ENCODE peak calls at places on chromosomes 1 and 21, in ten cellular contexts. O, E, F, U, H, J, T, B, G and C are unnamed samples.

GRCh38 chr1:21904725-21905520 is 32.2 kb downstream of the HSPG2 start:
- DNase-seq in B (no peak), H (peak), U (no peak), F (peak), G (no peak), J (peak), T (no peak), O (peak), E (no peak), C (no peak)

GRCh38 chr1:74362691-74363090 is 127.5 kb downstream of the TNNI3K start:
- DNase-seq in E (no peak), O (no peak), T (no peak), B (no peak), J (no peak), G (no peak), F (no peak), U (no peak), H (no peak), C (no peak)

GRCh38 chr1:228072658-228073043 is 9.9 kb upstream of the ARF1 start:
- DNase-seq in U (no peak), F (no peak), H (no peak), T (no peak), E (no peak), J (no peak), B (no peak), G (no peak), O (no peak), C (no peak)

GRCh38 chr1:203147376-203147775 is 19.9 kb downstream of the ADORA1 start:
- DNase-seq in G (no peak), B (no peak), U (no peak), H (no peak), E (no peak), T (no peak), F (peak), O (no peak), J (no peak), C (no peak)

GRCh38 chr21:35581640-35582039 is 478.7 kb downstream of the SETD4 start:
- DNase-seq in G (no peak), E (no peak), H (no peak), O (no peak), J (no peak), F (no peak), T (no peak), B (no peak), U (no peak), C (no peak)

GRCh38 chr21:15437873-15438272 is 291.9 kb upstream of the USP25 start:
- DNase-seq in O (peak), F (no peak), U (no peak), E (no peak), H (peak), J (peak), T (no peak), G (no peak), B (no peak), C (no peak)

GRCh38 chr1:57492846-57493245 is 69.0 kb upstream of the DAB1 start:
- DNase-seq in T (no peak), O (no peak), U (no peak), G (no peak), B (no peak), E (no peak), J (no peak), H (no peak), F (no peak), C (no peak)

GRCh38 chr1:185939142-185939541 is 205.0 kb downstream of the HMCN1 start:
- DNase-seq in B (no peak), F (no peak), J (no peak), G (no peak), U (no peak), E (no peak), O (no peak), T (no peak), H (peak), C (no peak)

GRCh38 chr1:8412183-8412831 is 94.4 kb downstream of the SLC45A1 start:
- DNase-seq in E (no peak), F (no peak), H (peak), U (no peak), G (no peak), J (peak), O (no peak), B (no peak), T (no peak), C (no peak)

GRCh38 chr1:246971322-246971721 is 36.5 kb downstream of the ZNF695 start:
- DNase-seq in H (peak), J (peak), G (peak), F (no peak), B (peak), E (no peak), U (peak), T (peak), O (peak), C (peak)

GRCh38 chr1:178862864-178863263 is 8.0 kb downstream of the ANGPTL1 start:
- DNase-seq in U (no peak), J (no peak), E (no peak), H (no peak), G (no peak), O (no peak), F (no peak), T (no peak), B (no peak), C (no peak)

GRCh38 chr1:212532469-212533235 is 75.9 kb upstream of the ATF3 start:
- DNase-seq in T (no peak), G (no peak), H (no peak), O (no peak), F (no peak), U (no peak), J (no peak), E (no peak), B (no peak), C (no peak)

GRCh38 chr1:94674876-94675275 is 133.3 kb upstream of the F3 start:
- DNase-seq in B (no peak), G (no peak), T (no peak), U (no peak), H (no peak), O (no peak), F (no peak), J (no peak), E (no peak), C (no peak)

GRCh38 chr1:40980453-40981121 is 1.1 kb downstream of the CTPS1 start:
- DNase-seq in F (no peak), H (no peak), U (no peak), B (peak), T (peak), E (peak), O (peak), J (peak), G (peak), C (peak)

GRCh38 chr1:107866870-107867269 is 98.1 kb downstream of the VAV3 start:
- DNase-seq in T (no peak), B (no peak), J (no peak), E (no peak), U (no peak), O (no peak), G (no peak), H (no peak), F (no peak), C (no peak)

GRCh38 chr1:208929575-208929974 is 653.9 kb upstream of the CAMK1G start:
- DNase-seq in U (no peak), F (no peak), B (no peak), E (no peak), G (no peak), H (no peak), O (no peak), J (no peak), T (no peak), C (no peak)

GRCh38 chr1:172708452-172708851 is 49.5 kb downstream of the FASLG start:
- DNase-seq in F (no peak), J (no peak), G (no peak), H (no peak), O (no peak), B (no peak), E (no peak), T (no peak), U (no peak), C (no peak)

GRCh38 chr1:36136535-36136934 is 11.5 kb upstream of the COL8A2 start:
- DNase-seq in B (no peak), J (peak), F (peak), T (no peak), E (no peak), G (no peak), H (peak), O (no peak), U (no peak), C (no peak)

GRCh38 chr21:45581322-45581712 is 39.1 kb upstream of the SLC19A1 start:
- DNase-seq in E (no peak), F (no peak), J (no peak), U (no peak), H (no peak), B (no peak), G (no peak), T (no peak), O (no peak), C (peak)

GRCh38 chr21:38136201-38136600 is 120.6 kb upstream of the KCNJ15 start:
- DNase-seq in F (no peak), J (no peak), U (no peak), T (no peak), O (no peak), B (no peak), G (no peak), E (no peak), H (peak), C (no peak)

GRCh38 chr1:46008585-46008984 is 123.8 kb downstream of the PIK3R3 start:
- DNase-seq in J (no peak), H (no peak), U (no peak), F (no peak), E (no peak), O (no peak), B (no peak), T (no peak), G (no peak), C (no peak)

GRCh38 chr1:155026588-155026987 is 7.0 kb downstream of the DCST2 start:
- DNase-seq in J (no peak), H (no peak), E (no peak), G (no peak), B (no peak), O (no peak), T (no peak), F (no peak), U (no peak), C (no peak)

GRCh38 chr1:116820362-116820761 is 66.1 kb downstream of the CD2 start:
- DNase-seq in J (no peak), O (no peak), G (no peak), E (no peak), F (peak), H (peak), B (no peak), T (no peak), U (no peak), C (no peak)

GRCh38 chr21:42655797-42656770 is 2.7 kb downstream of the PDE9A start:
- DNase-seq in B (peak), G (no peak), E (no peak), H (no peak), U (no peak), O (no peak), F (no peak), T (no peak), J (no peak), C (no peak)

GRCh38 chr1:41523071-41523470 is 38.6 kb upstream of the EDN2 start:
- DNase-seq in B (no peak), T (no peak), O (no peak), G (no peak), U (no peak), E (no peak), F (no peak), H (no peak), J (no peak), C (no peak)

GRCh38 chr1:36224537-36225297 is 474 bp downstream of the THRAP3 start:
- DNase-seq in H (peak), O (no peak), G (no peak), T (no peak), F (no peak), B (no peak), J (peak), E (peak), U (peak), C (no peak)

GRCh38 chr1:41161851-41162250 is 80.3 kb downstream of the SCMH1 start:
- DNase-seq in G (no peak), F (no peak), U (no peak), H (no peak), E (no peak), B (no peak), J (no peak), O (no peak), T (no peak), C (no peak)

GRCh38 chr1:65119951-65120350 is 28.1 kb upstream of the AK4 start:
- DNase-seq in J (no peak), U (no peak), H (no peak), B (no peak), F (no peak), O (no peak), T (no peak), G (no peak), E (no peak), C (no peak)

GRCh38 chr21:34336756-34337391 is 26.9 kb upstream of the KCNE2 start:
- DNase-seq in H (peak), U (no peak), T (no peak), J (peak), E (no peak), F (no peak), B (no peak), O (no peak), G (no peak), C (no peak)

GRCh38 chr1:99645699-99646531 is at the start of gene PALMD:
- DNase-seq in U (no peak), O (no peak), G (no peak), E (peak), B (no peak), T (no peak), H (no peak), F (peak), J (peak), C (no peak)

GRCh38 chr1:216523449-216524190 is 100.4 kb upstream of the USH2A start:
- DNase-seq in H (peak), U (no peak), T (no peak), G (no peak), O (no peak), E (no peak), J (no peak), B (no peak), F (no peak), C (no peak)

GRCh38 chr1:80989455-80989854 is 811.3 kb upstream of the ADGRL2 start:
- DNase-seq in H (no peak), G (no peak), E (no peak), B (no peak), J (no peak), F (no peak), O (no peak), U (no peak), T (no peak), C (no peak)

GRCh38 chr1:80988896-80989295 is 811.8 kb upstream of the ADGRL2 start:
- DNase-seq in E (no peak), G (no peak), T (no peak), H (no peak), B (no peak), J (no peak), F (no peak), O (no peak), U (no peak), C (no peak)

GRCh38 chr1:80982831-80983230 is 817.9 kb upstream of the ADGRL2 start:
- DNase-seq in T (no peak), H (no peak), G (no peak), F (no peak), O (no peak), U (no peak), J (no peak), B (no peak), E (no peak), C (no peak)

DNA sequence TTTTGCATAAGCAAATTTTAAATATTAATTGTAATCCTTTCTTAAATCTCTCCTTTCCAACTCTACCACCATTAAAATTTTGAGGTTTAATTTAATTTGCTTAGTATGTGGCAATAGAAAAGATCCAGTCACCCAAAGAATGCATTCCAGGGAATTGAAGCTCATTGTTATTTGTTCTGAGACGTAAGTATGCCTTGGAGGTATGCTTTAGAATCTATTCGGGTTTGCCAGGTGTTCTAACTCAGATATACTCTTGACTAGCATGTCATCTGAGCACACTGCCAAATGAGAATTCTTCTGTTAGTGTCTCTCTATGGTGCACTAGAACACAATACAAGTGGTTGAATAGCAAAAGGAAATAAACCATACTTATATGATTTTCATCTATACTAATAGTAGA is 813.6 kb upstream of the ADGRL2 start:
- DNase-seq in T (no peak), H (peak), U (no peak), E (no peak), O (no peak), B (no peak), J (no peak), G (no peak), F (no peak), C (no peak)
- TF ChIP-seq CTCF in T (no peak), H (no peak), U (no peak), E (no peak), O (no peak), B (no peak), J (no peak), G (no peak), F (no peak), C (no peak)

DNA sequence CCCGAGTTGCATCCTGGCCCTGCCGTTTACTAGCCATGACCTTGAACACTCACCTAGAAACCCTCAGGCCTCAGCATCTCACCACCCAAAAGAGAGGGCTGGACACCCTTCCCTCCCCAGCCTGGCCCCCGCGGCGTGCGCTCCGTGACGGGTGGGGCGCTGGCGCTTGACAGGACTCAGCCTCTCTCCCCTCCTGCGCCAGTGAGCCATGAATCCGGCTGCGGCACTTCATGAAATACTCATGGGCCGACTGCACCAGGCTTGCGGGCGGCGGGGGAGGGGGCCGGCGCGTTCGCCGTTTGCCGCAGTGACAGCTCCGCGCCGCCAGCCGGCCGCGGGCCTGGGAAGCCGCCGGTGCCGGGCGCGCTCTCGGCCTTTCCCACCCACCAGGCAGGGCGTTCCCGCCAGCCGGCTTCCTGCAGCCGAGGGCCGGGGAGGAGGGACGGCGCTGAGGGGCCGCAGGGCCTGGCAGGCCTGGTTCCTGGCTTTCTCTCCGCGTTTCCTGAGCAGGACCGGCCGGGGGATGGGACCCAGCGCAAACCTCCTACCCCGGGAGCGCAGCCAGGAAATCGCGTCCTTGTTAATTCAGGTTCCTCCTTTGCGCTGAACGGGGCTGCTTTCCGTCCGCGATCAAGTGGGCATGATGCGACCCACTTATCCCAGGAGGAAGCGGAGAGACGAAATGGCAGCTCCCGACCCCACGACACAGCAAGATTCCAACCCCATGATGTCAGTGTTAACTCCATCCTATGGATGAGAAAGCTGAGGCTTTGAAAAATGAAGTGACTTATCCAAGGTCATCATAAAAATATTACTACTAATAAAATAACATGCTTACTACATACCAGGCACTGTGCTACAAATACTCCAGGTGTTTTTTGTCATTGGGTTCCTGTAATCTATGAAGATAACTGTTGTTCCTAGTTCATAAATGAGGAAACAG is 9.1 kb upstream of the LUZP1 start:
- DNase-seq in H (peak), T (peak), U (peak), F (peak), G (peak), B (peak), O (peak), E (peak), J (peak), C (peak)
- TF ChIP-seq CTCF in H (no peak), T (peak), U (peak), F (peak), G (no peak), B (no peak), O (no peak), E (peak), J (peak), C (no peak)

DNA sequence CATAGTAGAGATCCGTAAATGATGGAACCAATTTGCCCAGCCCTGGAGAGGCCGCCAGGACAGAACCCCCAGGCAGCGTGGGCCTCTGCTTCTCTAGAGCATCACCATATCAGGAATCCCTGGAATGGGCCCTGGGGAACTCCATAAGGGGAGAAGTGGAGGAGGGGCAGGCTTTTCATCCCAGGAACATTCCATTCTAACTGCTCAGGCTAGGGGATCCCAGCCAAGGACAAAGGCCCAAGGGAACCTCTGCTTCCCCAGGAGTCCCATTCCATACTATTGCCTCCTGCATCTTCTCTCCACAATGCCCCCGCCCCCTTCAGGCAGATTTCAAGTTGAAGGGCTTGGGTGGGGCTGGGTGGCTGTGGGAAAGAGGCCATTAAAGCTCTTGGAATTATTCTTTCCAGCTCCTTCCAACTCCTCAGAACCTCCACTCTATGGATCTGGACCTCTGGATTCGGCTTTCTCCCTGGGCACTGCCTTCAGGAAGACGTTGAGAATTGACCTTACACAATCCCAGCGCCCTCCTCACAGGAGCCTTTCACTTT is 6.0 kb downstream of the TRNP1 start:
- DNase-seq in J (peak), E (no peak), F (peak), G (no peak), O (no peak), T (no peak), H (peak), U (peak), B (no peak), C (no peak)
- TF ChIP-seq CTCF in J (no peak), E (no peak), F (no peak), G (no peak), O (no peak), T (no peak), H (peak), U (no peak), B (no peak), C (no peak)

DNA sequence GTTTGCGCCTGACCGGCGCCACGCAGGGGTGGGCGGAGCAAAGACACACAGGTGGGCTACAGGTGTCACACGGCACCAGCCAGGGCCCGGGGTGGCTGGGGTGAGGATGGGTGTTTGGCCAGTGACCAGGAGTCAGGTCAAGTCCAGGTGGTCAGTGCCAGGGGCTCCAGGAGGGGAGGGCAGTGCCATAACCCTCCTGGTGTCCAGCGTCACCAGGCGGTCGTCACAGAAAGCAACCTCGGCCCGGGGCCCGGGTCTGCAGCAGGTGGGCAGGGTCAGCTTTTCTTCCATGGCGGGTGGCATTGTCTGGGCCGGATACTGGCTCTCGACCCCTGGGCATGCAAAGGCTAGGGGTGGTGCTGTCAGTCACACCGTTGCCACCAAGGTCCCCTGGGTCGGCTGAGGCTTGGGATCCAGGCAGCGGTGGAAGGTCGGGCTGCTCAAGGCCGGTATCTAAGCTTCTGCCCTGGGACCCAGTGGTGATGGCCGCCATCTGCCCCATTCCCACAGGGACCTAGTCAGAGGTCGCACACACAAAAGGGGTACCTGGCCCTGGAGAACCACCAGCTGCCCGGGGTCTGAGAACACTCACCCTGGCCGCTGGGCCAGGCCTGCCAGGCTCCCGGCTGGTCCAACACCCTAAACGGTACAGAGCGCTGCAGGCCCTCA is 1.8 kb downstream of the FNDC10 start:
- DNase-seq in E (no peak), H (no peak), T (peak), B (no peak), G (no peak), F (no peak), J (no peak), O (peak), U (no peak), C (no peak)
- TF ChIP-seq CTCF in E (no peak), H (no peak), T (no peak), B (no peak), G (no peak), F (no peak), J (no peak), O (no peak), U (no peak), C (no peak)

GRCh38 chr1:26541816-26542711 is 12.5 kb downstream of the RPS6KA1 start:
- DNase-seq in U (peak), T (peak), F (peak), B (peak), O (peak), H (peak), E (peak), G (peak), J (peak), C (peak)
- TF ChIP-seq CTCF in U (peak), T (peak), F (peak), B (peak), O (peak), H (peak), E (peak), G (peak), J (peak), C (peak)

GRCh38 chr1:33931115-33931475 is 67.2 kb downstream of the HMGB4 start:
- DNase-seq in U (no peak), F (no peak), G (no peak), T (no peak), O (no peak), H (no peak), B (no peak), E (no peak), J (no peak), C (no peak)
- TF ChIP-seq CTCF in U (no peak), F (no peak), G (no peak), T (no peak), O (no peak), H (no peak), B (no peak), E (no peak), J (no peak), C (no peak)